ENCODE peak calls at places on chromosomes 2 and 18, in six cellular contexts. J is heart right ventricle, W is right atrium auricular region, V is colonic mucosa, I is hepatocyte, D is IMR-90. K is an unnamed sample. For H3K36me3, the result is how much of the 10 kb centered on the place peaks cover.

GRCh38 chr18:76803413-76803812 is 18.9 kb upstream of the ZNF236 start:
- DNase-seq in J (no peak), W (no peak), V (no peak), I (no peak), D (no peak), K (no peak)

GRCh38 chr18:46916551-46917107 is 678 bp downstream of the PIAS2 start:
- DNase-seq in J (no peak), W (no peak), V (peak), I (no peak), D (peak), K (no peak)

GRCh38 chr2:121804340-121804739 is 48.9 kb downstream of the TSN start:
- DNase-seq in J (no peak), W (no peak), V (no peak), I (no peak), D (peak), K (no peak)

GRCh38 chr2:10820562-10820961 is 8.0 kb upstream of the PDIA6 start:
- DNase-seq in J (peak), W (no peak), V (no peak), I (no peak), D (no peak), K (no peak)

GRCh38 chr18:75324211-75324610 is 103.3 kb downstream of the SMIM21 start:
- DNase-seq in J (no peak), W (no peak), V (no peak), I (no peak), D (no peak), K (no peak)

GRCh38 chr18:38940863-38941531 is 1375.4 kb upstream of the CELF4 start:
- DNase-seq in J (no peak), W (no peak), V (no peak), I (peak), D (peak), K (no peak)

GRCh38 chr2:5392658-5393057 is 299.5 kb upstream of the SOX11 start:
- DNase-seq in J (no peak), W (no peak), V (no peak), I (no peak), D (no peak), K (no peak)

GRCh38 chr2:112706170-112706664 is 14.6 kb upstream of the NT5DC4 start:
- DNase-seq in J (no peak), W (peak), V (no peak), I (no peak), D (peak), K (no peak)

GRCh38 chr2:150425121-150425559 is 62.3 kb downstream of the RND3 start:
- DNase-seq in J (peak), W (no peak), V (no peak), I (no peak), D (peak), K (no peak)

GRCh38 chr2:8513601-8514273 is 168.1 kb upstream of the ID2 start:
- DNase-seq in J (no peak), W (no peak), V (no peak), I (no peak), D (no peak), K (no peak)

GRCh38 chr2:176575237-176575744 is 306.0 kb downstream of the MTX2 start:
- DNase-seq in J (no peak), W (no peak), V (no peak), I (no peak), D (no peak), K (no peak)

GRCh38 chr2:156346731-156347130 is 14.2 kb upstream of the NR4A2 start:
- DNase-seq in J (no peak), W (no peak), V (no peak), I (no peak), D (no peak), K (no peak)

GRCh38 chr2:191678437-191679110 is 638 bp downstream of the NABP1 start:
- DNase-seq in J (peak), W (no peak), V (peak), I (peak), D (no peak), K (peak)

GRCh38 chr2:213202006-213202405 is 50.6 kb upstream of the IKZF2 start:
- DNase-seq in J (no peak), W (no peak), V (no peak), I (no peak), D (no peak), K (no peak)

GRCh38 chr2:89841476-89841840 is 1150.0 kb downstream of the RPIA start:
- DNase-seq in J (no peak), W (no peak), V (no peak), I (no peak), D (no peak), K (no peak)

GRCh38 chr2:239676716-239677454 is 276.1 kb upstream of the HDAC4 start:
- DNase-seq in J (no peak), W (peak), V (no peak), I (no peak), D (no peak), K (no peak)

GRCh38 chr2:40400336-40400953 is 51.4 kb downstream of the SLC8A1 start:
- DNase-seq in J (no peak), W (no peak), V (no peak), I (no peak), D (no peak), K (no peak)

GRCh38 chr2:135960598-135961551 is 24.6 kb downstream of the DARS1 start:
- DNase-seq in J (no peak), W (no peak), V (no peak), I (peak), D (peak), K (no peak)

GRCh38 chr2:235230809-235231601 is 262.8 kb upstream of the AGAP1 start:
- DNase-seq in J (no peak), W (peak), V (no peak), I (no peak), D (no peak), K (no peak)

GRCh38 chr2:205858781-205859478 is 176.6 kb downstream of the NRP2 start:
- DNase-seq in J (peak), W (peak), V (no peak), I (no peak), D (peak), K (no peak)

GRCh38 chr2:110105608-110106467 is 9.8 kb downstream of the MALL start:
- DNase-seq in J (no peak), W (no peak), V (peak), I (peak), D (peak), K (peak)

GRCh38 chr2:109406301-109406700 is 207.5 kb downstream of the SEPTIN10 start:
- DNase-seq in J (no peak), W (no peak), V (no peak), I (no peak), D (no peak), K (no peak)

GRCh38 chr18:74196220-74197119 is 48.1 kb downstream of the TIMM21 start:
- DNase-seq in J (no peak), W (no peak), V (peak), I (peak), D (peak), K (no peak)

GRCh38 chr2:154706660-154707059 is 8.2 kb downstream of the KCNJ3 start:
- DNase-seq in J (no peak), W (no peak), V (no peak), I (no peak), D (no peak), K (no peak)

GRCh38 chr2:189231719-189232323 is 52.3 kb upstream of the COL5A2 start:
- DNase-seq in J (no peak), W (no peak), V (no peak), I (no peak), D (no peak), K (no peak)

GRCh38 chr2:3677436-3677835 is 19.4 kb downstream of the ALLC start:
- DNase-seq in J (no peak), W (no peak), V (no peak), I (no peak), D (no peak), K (no peak)

GRCh38 chr2:178523596-178524134 is 43.4 kb downstream of the PLEKHA3 start:
- DNase-seq in J (no peak), W (no peak), V (no peak), I (peak), D (peak), K (no peak)

GRCh38 chr2:29196792-29197788 is 81.9 kb downstream of the CLIP4 start:
- DNase-seq in J (peak), W (no peak), V (peak), I (peak), D (peak), K (no peak)

GRCh38 chr2:212607080-212607479 is 68.5 kb upstream of the ERBB4 start:
- DNase-seq in J (no peak), W (no peak), V (no peak), I (no peak), D (no peak), K (no peak)

GRCh38 chr2:217928324-217929293 is 74.2 kb downstream of the TNS1 start:
- DNase-seq in J (no peak), W (no peak), V (no peak), I (no peak), D (no peak), K (no peak)

GRCh38 chr2:197358927-197359326 is 48.3 kb upstream of the ANKRD44 start:
- DNase-seq in J (no peak), W (no peak), V (no peak), I (no peak), D (peak), K (no peak)

GRCh38 chr2:197354169-197354558 is 43.6 kb upstream of the ANKRD44 start:
- DNase-seq in J (no peak), W (no peak), V (no peak), I (no peak), D (no peak), K (no peak)

GRCh38 chr2:197357986-197358385 is 47.4 kb upstream of the ANKRD44 start:
- DNase-seq in J (no peak), W (no peak), V (no peak), I (no peak), D (no peak), K (no peak)

GRCh38 chr2:197353393-197354168 is 43.0 kb upstream of the ANKRD44 start:
- DNase-seq in J (no peak), W (no peak), V (no peak), I (no peak), D (no peak), K (no peak)

GRCh38 chr2:197356136-197356535 is 45.6 kb upstream of the ANKRD44 start:
- DNase-seq in J (no peak), W (no peak), V (no peak), I (no peak), D (no peak), K (no peak)
- H3K4me3 ChIP-seq in J (no peak), W (no peak), V (no peak), I (no peak), D (no peak), K (no peak)

GRCh38 chr2:27672723-27673486 is 9.2 kb downstream of the SLC4A1AP start:
- DNase-seq in J (no peak), W (no peak), V (no peak), I (no peak), D (no peak), K (no peak)
- H3K36me3 ChIP-seq in J (under half), W (half or more), V (under half), I (under half), D (under half), K (half or more)

DNA sequence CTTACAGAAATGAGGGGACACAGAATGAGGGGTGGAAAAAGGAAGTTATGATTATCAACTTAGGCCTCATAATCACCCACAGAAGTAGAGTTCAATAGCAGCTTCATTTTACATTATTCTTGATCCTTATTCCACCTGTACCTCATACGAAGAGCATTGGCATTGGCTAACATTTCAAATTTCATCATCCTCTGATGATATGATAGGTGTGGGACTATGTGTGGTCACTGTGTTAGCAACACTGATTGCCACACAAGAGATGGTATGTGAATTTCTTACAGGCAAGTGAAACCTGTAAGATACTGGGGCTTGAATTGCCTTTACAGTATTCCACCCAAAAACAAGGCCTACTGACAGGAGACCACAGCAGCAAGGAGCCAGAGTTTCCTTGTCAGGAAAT is 14.0 kb upstream of the HAT1 start:
- DNase-seq in J (no peak), W (no peak), V (no peak), I (no peak), D (no peak), K (no peak)
- H3K4me3 ChIP-seq in J (no peak), W (no peak), V (no peak), I (no peak), D (no peak), K (no peak)

GRCh38 chr2:143030127-143030526 is 99.1 kb upstream of the ARHGAP15 start:
- DNase-seq in J (no peak), W (no peak), V (no peak), I (no peak), D (peak), K (no peak)
- H3K36me3 ChIP-seq in J (under half), W (under half), V (under half), I (under half), D (under half), K (under half)